ENCODE peak calls at places on chromosomes 3 and 15, in nine cellular contexts. X is EL; E is right lobe of liver; H is stimulated activated CD8-positive, alpha-beta memory T cell treated with anti-CD3 and anti-CD28 coated beads, Interleukin-12 subunit alpha, Interleukin-12 subunit beta, amount 100 ng/mL, for 1 hour; G is activated B cell treated with CpG ODN at 0.5 μM for 24 hours; D is cerebellum; A is NCI-H1092; F is osteocyte; L is HEK293T. P is an unnamed sample.

GRCh38 chr3:128143496-128143895 is 9.8 kb upstream of the EEFSEC start:
- DNase-seq in H (no peak), A (no peak), L (no peak), D (no peak), X (no peak), E (peak; percentile 72), F (no peak), G (no peak), P (no peak)

GRCh38 chr15:33138000-33138399 is 56.5 kb downstream of the FMN1 start:
- DNase-seq in F (no peak), H (no peak), G (no peak), D (no peak), E (no peak), X (no peak), A (no peak), L (no peak), P (no peak)

GRCh38 chr3:42014949-42015533 is 53.1 kb upstream of the ULK4 start:
- DNase-seq in X (peak; percentile 59), L (no peak), A (peak; percentile 63), G (peak; percentile 35), D (peak; percentile 60), F (no peak), H (no peak), E (peak; percentile 80), P (no peak)

GRCh38 chr3:99842826-99843589 is 25.3 kb downstream of the CMSS1 start:
- DNase-seq in D (peak; percentile 47), X (peak; percentile 65), H (no peak), A (peak; percentile 46), L (peak; percentile 20), E (no peak), G (no peak), F (no peak), P (no peak)

GRCh38 chr3:101689291-101689690 is 2.8 kb upstream of the RPL24 start:
- DNase-seq in L (no peak), F (no peak), A (no peak), X (no peak), G (no peak), E (no peak), H (no peak), D (no peak), P (no peak)

GRCh38 chr3:25396251-25396650 is 31.8 kb upstream of the RARB start:
- DNase-seq in X (no peak), G (no peak), A (no peak), F (no peak), L (no peak), E (no peak), D (no peak), H (no peak), P (no peak)

GRCh38 chr15:75436861-75437260 is 14.6 kb downstream of the SIN3A start:
- DNase-seq in X (no peak), D (no peak), G (no peak), L (no peak), E (no peak), A (no peak), H (no peak), F (no peak), P (no peak)

GRCh38 chr3:12796171-12797123 is at the start of gene CAND2:
- DNase-seq in X (peak; percentile 57), L (peak; percentile 74), H (no peak), E (no peak), D (peak; percentile 66), F (peak; percentile 88), G (peak; percentile 46), A (peak; percentile 23), P (no peak)

P was measured in GM19239.